ENCODE peak calls at places on chromosome 3, in ten cellular contexts. F is endothelial cell of umbilical vein, I is sigmoid colon, Y is lower leg skin, Z is GM12891, J is H54, H is body of pancreas, C is Peyer's patch, X is breast epithelium, R is right lobe of liver. Q is an unnamed sample.
A peak's percentile ranks its signal among the peaks of the same experiment; 100 is the strongest.

GRCh38 chr3:146065573-146066006 is 95.4 kb downstream of the PLOD2 start:
- DNase-seq in F (peak; percentile 80), I (no peak), Y (no peak), Z (no peak), J (no peak), H (no peak), C (no peak), X (no peak), R (no peak), Q (no peak)

GRCh38 chr3:129597087-129597791 is 9.2 kb downstream of the PLXND1 start:
- DNase-seq in F (peak; percentile 57), I (no peak), Y (no peak), Z (no peak), J (peak; percentile 80), H (no peak), C (no peak), X (no peak), R (no peak), Q (no peak)

GRCh38 chr3:71145954-71146353 is 437.6 kb downstream of the FOXP1 start:
- DNase-seq in F (no peak), I (no peak), Y (no peak), Z (no peak), J (no peak), H (no peak), C (no peak), X (no peak), R (no peak), Q (no peak)

GRCh38 chr3:72800869-72801268 is 47.4 kb downstream of the SHQ1 start:
- DNase-seq in F (no peak), I (no peak), Y (no peak), Z (no peak), J (no peak), H (no peak), C (no peak), X (no peak), R (no peak), Q (no peak)

GRCh38 chr3:88000853-88001252 is 58.0 kb downstream of the CGGBP1 start:
- DNase-seq in F (peak; percentile 20), I (no peak), Y (no peak), Z (no peak), J (no peak), H (no peak), C (no peak), X (no peak), R (no peak), Q (no peak)

GRCh38 chr3:136332776-136333175 is 82.6 kb downstream of the PCCB start:
- DNase-seq in F (no peak), I (no peak), Y (peak; percentile 26), Z (no peak), J (no peak), H (no peak), C (no peak), X (no peak), R (no peak), Q (no peak)

GRCh38 chr3:107216711-107217110 is 160.5 kb upstream of the CCDC54 start:
- DNase-seq in F (no peak), I (no peak), Y (no peak), Z (no peak), J (no peak), H (no peak), C (no peak), X (no peak), R (no peak), Q (no peak)

GRCh38 chr3:87792532-87793321 is 266.1 kb downstream of the CGGBP1 start:
- DNase-seq in F (no peak), I (no peak), Y (peak; percentile 79), Z (no peak), J (no peak), H (peak; percentile 22), C (no peak), X (no peak), R (no peak), Q (no peak)

GRCh38 chr3:85572426-85572825 is 613.6 kb downstream of the CADM2 start:
- DNase-seq in F (peak; percentile 11), I (no peak), Y (no peak), Z (no peak), J (no peak), H (no peak), C (no peak), X (no peak), R (no peak), Q (no peak)

GRCh38 chr3:85574306-85574705 is 615.5 kb downstream of the CADM2 start:
- DNase-seq in F (no peak), I (no peak), Y (no peak), Z (no peak), J (no peak), H (no peak), C (no peak), X (no peak), R (no peak), Q (no peak)

GRCh38 chr3:85572978-85573377 is 614.2 kb downstream of the CADM2 start:
- DNase-seq in F (no peak), I (no peak), Y (no peak), Z (no peak), J (no peak), H (no peak), C (no peak), X (no peak), R (no peak), Q (no peak)

GRCh38 chr3:85576801-85577200 is 618.0 kb downstream of the CADM2 start:
- DNase-seq in F (no peak), I (no peak), Y (no peak), Z (no peak), J (no peak), H (no peak), C (no peak), X (no peak), R (no peak), Q (no peak)

DNA sequence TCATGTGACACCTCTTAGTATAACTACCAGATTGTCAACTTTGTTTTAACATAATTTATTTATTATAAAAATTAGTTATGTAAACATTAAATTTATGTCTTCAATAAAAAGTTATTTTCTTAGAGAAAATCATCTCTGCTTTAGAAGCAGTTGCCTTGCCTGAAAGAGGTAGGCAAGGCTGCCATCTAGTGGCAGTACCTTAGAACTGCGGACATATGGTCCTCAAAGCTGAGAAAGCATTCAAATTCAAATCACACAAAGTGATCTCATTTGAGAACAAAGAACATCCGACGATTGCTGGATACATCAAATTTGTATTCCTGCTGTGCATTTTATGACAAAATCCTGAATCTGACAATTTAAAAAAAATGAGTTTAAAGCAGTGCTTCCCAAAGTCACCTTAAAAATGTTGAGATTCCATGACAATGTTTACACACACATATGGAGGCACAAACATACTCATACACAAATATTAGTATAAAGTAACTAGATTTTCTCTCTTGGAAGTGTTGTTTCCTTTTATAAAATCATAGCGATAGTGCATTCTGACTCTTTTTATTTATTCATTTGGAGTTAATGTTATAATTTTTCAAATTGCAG is 617.4 kb downstream of the CADM2 start:
- DNase-seq in F (peak; percentile 61), I (peak; percentile 64), Y (no peak), Z (peak; percentile 2), J (no peak), H (peak; percentile 66), C (no peak), X (no peak), R (peak; percentile 52), Q (peak; percentile 37)
- TF ChIP-seq POLR2A in F (no peak), I (no peak), Y (no peak), Z (no peak), J (no peak), H (no peak), C (no peak), X (no peak), R (no peak), Q (no peak)

DNA sequence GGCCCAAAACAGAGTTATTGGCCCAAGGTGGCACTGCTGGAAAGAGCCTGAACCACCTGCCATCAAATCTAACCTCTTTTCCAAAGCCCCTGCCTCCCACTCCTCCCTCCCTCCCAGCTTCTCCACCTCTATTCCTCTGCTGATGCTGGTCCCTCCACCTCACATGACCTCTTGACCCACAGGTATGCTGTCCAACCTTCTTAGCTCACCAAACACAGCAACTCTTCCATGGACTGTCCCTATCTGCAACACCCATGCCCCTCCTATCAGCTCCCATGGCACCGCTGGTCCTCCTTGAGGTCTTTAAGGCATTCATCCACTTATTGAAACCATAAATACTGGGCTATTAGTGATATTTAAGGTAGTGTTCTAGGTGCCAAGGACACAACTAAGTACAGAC is 12.6 kb downstream of the NUP210 start:
- DNase-seq in F (no peak), I (no peak), Y (no peak), Z (no peak), J (no peak), H (no peak), C (no peak), X (no peak), R (no peak), Q (no peak)
- TF ChIP-seq POLR2A in F (no peak), I (no peak), Y (no peak), Z (no peak), J (no peak), H (no peak), C (no peak), X (no peak), R (no peak), Q (no peak)

GRCh38 chr3:122572940-122573412 is 4.5 kb upstream of the PARP15 start:
- DNase-seq in F (peak; percentile 63), I (no peak), Y (no peak), Z (no peak), J (peak; percentile 33), H (no peak), C (peak; percentile 46), X (no peak), R (peak; percentile 68), Q (peak; percentile 24)

GRCh38 chr3:122581622-122582021 is 4.2 kb downstream of the PARP15 start:
- DNase-seq in F (no peak), I (no peak), Y (no peak), Z (no peak), J (no peak), H (no peak), C (no peak), X (no peak), R (no peak), Q (no peak)

GRCh38 chr3:122578110-122578740 is 775 bp downstream of the PARP15 start:
- DNase-seq in F (no peak), I (no peak), Y (no peak), Z (no peak), J (no peak), H (no peak), C (no peak), X (no peak), R (no peak), Q (no peak)

GRCh38 chr3:122577409-122578028 is at the start of gene PARP15:
- DNase-seq in F (peak; percentile 24), I (no peak), Y (no peak), Z (no peak), J (no peak), H (no peak), C (peak; percentile 61), X (no peak), R (no peak), Q (no peak)

GRCh38 chr3:122576174-122576940 is 1.1 kb upstream of the PARP15 start:
- DNase-seq in F (no peak), I (no peak), Y (no peak), Z (no peak), J (no peak), H (no peak), C (peak; percentile 73), X (no peak), R (no peak), Q (no peak)
- TF ChIP-seq POLR2A in F (no peak), I (no peak), Y (no peak), Z (peak; percentile 70), J (no peak), H (no peak), C (no peak), X (no peak), R (no peak), Q (no peak)

DNA sequence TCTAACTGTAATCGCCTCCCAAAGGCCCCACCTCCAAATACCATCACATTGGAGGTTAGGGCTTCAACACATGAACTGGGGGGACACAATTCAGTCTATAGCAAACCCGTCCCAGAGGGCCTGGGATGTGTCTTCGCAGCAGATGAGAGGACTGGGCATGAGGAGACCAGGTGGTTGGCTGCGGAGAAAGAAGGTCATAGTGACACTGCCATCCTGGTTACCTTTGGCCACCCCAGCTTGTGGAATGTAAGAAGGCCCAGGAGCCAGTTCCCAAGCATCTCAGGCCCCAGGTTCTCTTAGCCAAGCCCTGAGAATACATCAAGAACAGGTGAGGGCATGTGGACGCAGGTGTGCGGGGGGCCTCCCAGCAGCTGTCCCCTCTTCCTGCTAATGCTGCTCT is 6.4 kb upstream of the RARRES1 start:
- DNase-seq in F (no peak), I (no peak), Y (no peak), Z (no peak), J (no peak), H (no peak), C (no peak), X (no peak), R (no peak), Q (no peak)
- TF ChIP-seq POLR2A in F (no peak), I (no peak), Y (no peak), Z (no peak), J (no peak), H (no peak), C (no peak), X (no peak), R (no peak), Q (no peak)